ENCODE peak calls at places on chromosome 4, in nine cellular contexts. One of them, this sample, is unnamed.

GRCh38 chr4:184052616-184053015 is 147.5 kb downstream of the STOX2 start:
- DNase-seq in DMS79: no peak
- DNase-seq in activated CD8-positive, alpha-beta memory T cell treated with anti-CD3 and anti-CD28 coated beads, Interleukin-2, amount 50 U/mL, for 4 hours: no peak
- DNase-seq in pancreas: no peak
- DNase-seq in immature natural killer cell: no peak
- DNase-seq in fibroblast of the aortic adventitia: no peak
- DNase-seq in NCI-H2081: no peak
- DNase-seq in cardiac fibroblast: no peak
- DNase-seq in dorsolateral prefrontal cortex: no peak
- DNase-seq in this sample: no peak

GRCh38 chr4:23438764-23439163 is 451.1 kb downstream of the PPARGC1A start:
- DNase-seq in DMS79: no peak
- DNase-seq in pancreas: no peak
- DNase-seq in dorsolateral prefrontal cortex: no peak
- DNase-seq in cardiac fibroblast: no peak
- DNase-seq in NCI-H2081: no peak
- DNase-seq in immature natural killer cell: no peak
- DNase-seq in fibroblast of the aortic adventitia: peak
- DNase-seq in activated CD8-positive, alpha-beta memory T cell treated with anti-CD3 and anti-CD28 coated beads, Interleukin-2, amount 50 U/mL, for 4 hours: no peak
- DNase-seq in this sample: no peak

GRCh38 chr4:7778524-7779193 is 161.0 kb downstream of the AFAP1 start:
- DNase-seq in cardiac fibroblast: no peak
- DNase-seq in DMS79: peak
- DNase-seq in fibroblast of the aortic adventitia: peak
- DNase-seq in dorsolateral prefrontal cortex: no peak
- DNase-seq in immature natural killer cell: no peak
- DNase-seq in NCI-H2081: no peak
- DNase-seq in activated CD8-positive, alpha-beta memory T cell treated with anti-CD3 and anti-CD28 coated beads, Interleukin-2, amount 50 U/mL, for 4 hours: no peak
- DNase-seq in pancreas: no peak
- DNase-seq in this sample: no peak

GRCh38 chr4:81527115-81527514 is 55.4 kb upstream of the RASGEF1B start:
- DNase-seq in cardiac fibroblast: no peak
- DNase-seq in fibroblast of the aortic adventitia: no peak
- DNase-seq in activated CD8-positive, alpha-beta memory T cell treated with anti-CD3 and anti-CD28 coated beads, Interleukin-2, amount 50 U/mL, for 4 hours: no peak
- DNase-seq in dorsolateral prefrontal cortex: peak
- DNase-seq in immature natural killer cell: no peak
- DNase-seq in DMS79: no peak
- DNase-seq in NCI-H2081: no peak
- DNase-seq in pancreas: no peak
- DNase-seq in this sample: no peak

GRCh38 chr4:37837446-37837845 is 11.0 kb downstream of the PGM2 start:
- DNase-seq in activated CD8-positive, alpha-beta memory T cell treated with anti-CD3 and anti-CD28 coated beads, Interleukin-2, amount 50 U/mL, for 4 hours: no peak
- DNase-seq in NCI-H2081: no peak
- DNase-seq in dorsolateral prefrontal cortex: no peak
- DNase-seq in cardiac fibroblast: peak
- DNase-seq in fibroblast of the aortic adventitia: peak
- DNase-seq in pancreas: no peak
- DNase-seq in DMS79: no peak
- DNase-seq in immature natural killer cell: no peak
- DNase-seq in this sample: no peak

GRCh38 chr4:36921474-36922220 is 322.9 kb upstream of the NWD2 start:
- DNase-seq in pancreas: no peak
- DNase-seq in NCI-H2081: no peak
- DNase-seq in fibroblast of the aortic adventitia: no peak
- DNase-seq in dorsolateral prefrontal cortex: no peak
- DNase-seq in immature natural killer cell: no peak
- DNase-seq in activated CD8-positive, alpha-beta memory T cell treated with anti-CD3 and anti-CD28 coated beads, Interleukin-2, amount 50 U/mL, for 4 hours: no peak
- DNase-seq in cardiac fibroblast: peak
- DNase-seq in DMS79: no peak
- DNase-seq in this sample: no peak

GRCh38 chr4:6474705-6475457 is 2.5 kb upstream of the PPP2R2C start:
- DNase-seq in DMS79: no peak
- DNase-seq in NCI-H2081: no peak
- DNase-seq in immature natural killer cell: no peak
- DNase-seq in dorsolateral prefrontal cortex: no peak
- DNase-seq in fibroblast of the aortic adventitia: no peak
- DNase-seq in pancreas: no peak
- DNase-seq in cardiac fibroblast: no peak
- DNase-seq in activated CD8-positive, alpha-beta memory T cell treated with anti-CD3 and anti-CD28 coated beads, Interleukin-2, amount 50 U/mL, for 4 hours: no peak
- DNase-seq in this sample: no peak

GRCh38 chr4:94014484-94015136 is 186.1 kb downstream of the ATOH1 start:
- DNase-seq in activated CD8-positive, alpha-beta memory T cell treated with anti-CD3 and anti-CD28 coated beads, Interleukin-2, amount 50 U/mL, for 4 hours: no peak
- DNase-seq in NCI-H2081: no peak
- DNase-seq in DMS79: no peak
- DNase-seq in pancreas: no peak
- DNase-seq in dorsolateral prefrontal cortex: no peak
- DNase-seq in cardiac fibroblast: no peak
- DNase-seq in fibroblast of the aortic adventitia: no peak
- DNase-seq in immature natural killer cell: no peak
- DNase-seq in this sample: no peak

GRCh38 chr4:184330008-184330400 is 112.3 kb upstream of the ENPP6 start:
- DNase-seq in dorsolateral prefrontal cortex: no peak
- DNase-seq in activated CD8-positive, alpha-beta memory T cell treated with anti-CD3 and anti-CD28 coated beads, Interleukin-2, amount 50 U/mL, for 4 hours: no peak
- DNase-seq in DMS79: no peak
- DNase-seq in NCI-H2081: no peak
- DNase-seq in fibroblast of the aortic adventitia: no peak
- DNase-seq in immature natural killer cell: peak
- DNase-seq in cardiac fibroblast: peak
- DNase-seq in pancreas: no peak
- DNase-seq in this sample: no peak